ENCODE peak calls at places on chromosomes 2 and 18, in five cellular contexts. S is IMR-90, V is testis, W is left ventricle myocardium inferior, L is choroid plexus epithelial cell. J is an unnamed sample.
A peak's percentile ranks its signal among the peaks of the same experiment; 100 is the strongest.

GRCh38 chr18:26003391-26003790 is 87.0 kb downstream of the SS18 start:
- DNase-seq in V (peak; percentile 71), W (no peak), L (peak; percentile 19), S (no peak), J (no peak)

GRCh38 chr2:215410932-215411285 is 25.0 kb downstream of the FN1 start:
- DNase-seq in W (no peak), V (no peak), S (peak; percentile 98), L (peak; percentile 96), J (no peak)

GRCh38 chr2:200039847-200040246 is 84.5 kb downstream of the MAIP1 start:
- DNase-seq in L (peak; percentile 82), W (no peak), S (peak; percentile 99), V (no peak), J (no peak)

GRCh38 chr2:196066794-196067382 is 1.7 kb downstream of the DNAH7 start:
- DNase-seq in V (no peak), S (peak; percentile 35), L (peak; percentile 63), W (no peak), J (no peak)

GRCh38 chr2:237483018-237483731 is 3.9 kb upstream of the MLPH start:
- DNase-seq in S (peak; percentile 77), V (no peak), W (no peak), L (peak; percentile 78), J (no peak)

GRCh38 chr2:65799455-65799854 is 367.1 kb upstream of the SPRED2 start:
- DNase-seq in S (no peak), V (no peak), W (no peak), L (no peak), J (no peak)

GRCh38 chr2:149261672-149262071 is 68.7 kb upstream of the LYPD6 start:
- DNase-seq in W (no peak), S (no peak), V (no peak), L (no peak), J (peak; percentile 5)

GRCh38 chr18:76821875-76822509 is 365 bp upstream of the ZNF236 start:
- DNase-seq in S (peak; percentile 35), V (peak; percentile 62), L (peak; percentile 50), W (peak; percentile 53), J (no peak)

GRCh38 chr2:150806336-150806735 is 318.9 kb upstream of the RND3 start:
- DNase-seq in W (no peak), V (no peak), L (peak; percentile 41), S (peak; percentile 49), J (no peak)

GRCh38 chr2:240438810-240439697 is 3.6 kb downstream of the GPC1 start:
- DNase-seq in V (peak; percentile 28), W (peak; percentile 49), L (no peak), S (no peak), J (no peak)

GRCh38 chr2:199779589-199779988 is 71.4 kb downstream of the FTCDNL1 start:
- DNase-seq in V (no peak), W (no peak), S (no peak), L (no peak), J (no peak)

GRCh38 chr2:83081835-83082522 is 1377.1 kb downstream of the SUCLG1 start:
- DNase-seq in L (peak; percentile 91), S (peak; percentile 65), W (no peak), V (no peak), J (no peak)

GRCh38 chr2:65456074-65456473 is 23.7 kb upstream of the SPRED2 start:
- DNase-seq in V (no peak), S (peak; percentile 72), L (peak; percentile 45), W (no peak), J (no peak)

GRCh38 chr18:24964213-24964612 is 387.8 kb downstream of the ZNF521 start:
- DNase-seq in L (no peak), W (no peak), S (no peak), V (no peak), J (peak; percentile 21)

GRCh38 chr2:231124833-231125232 is at the start of gene HTR2B:
- DNase-seq in W (no peak), V (peak; percentile 29), S (peak; percentile 35), L (peak; percentile 90), J (no peak)

GRCh38 chr2:69017080-69017479 is 4.1 kb downstream of the ANTXR1 start:
- DNase-seq in S (peak; percentile 70), W (no peak), V (no peak), L (peak; percentile 70), J (no peak)

GRCh38 chr2:120441744-120442471 is 96.0 kb downstream of the INHBB start:
- DNase-seq in W (peak; percentile 25), S (peak; percentile 13), L (peak; percentile 32), V (peak; percentile 48), J (no peak)

GRCh38 chr18:31217455-31217854 is 54.8 kb upstream of the DSC1 start:
- DNase-seq in L (peak; percentile 38), V (no peak), W (no peak), S (no peak), J (no peak)

GRCh38 chr2:197081294-197081693 is 154.8 kb upstream of the PGAP1 start:
- DNase-seq in V (no peak), S (no peak), L (no peak), W (no peak), J (no peak)

GRCh38 chr2:79982445-79982844 is 322.1 kb downstream of the LRRTM1 start:
- DNase-seq in W (no peak), L (no peak), V (no peak), S (no peak), J (no peak)

GRCh38 chr2:53302455-53302854 is 465.1 kb upstream of the CHAC2 start:
- DNase-seq in V (no peak), W (no peak), S (no peak), L (no peak), J (no peak)

GRCh38 chr2:38268691-38269309 is 108.3 kb downstream of the ATL2 start:
- DNase-seq in V (no peak), S (peak; percentile 91), L (peak; percentile 88), W (no peak), J (no peak)

DNA sequence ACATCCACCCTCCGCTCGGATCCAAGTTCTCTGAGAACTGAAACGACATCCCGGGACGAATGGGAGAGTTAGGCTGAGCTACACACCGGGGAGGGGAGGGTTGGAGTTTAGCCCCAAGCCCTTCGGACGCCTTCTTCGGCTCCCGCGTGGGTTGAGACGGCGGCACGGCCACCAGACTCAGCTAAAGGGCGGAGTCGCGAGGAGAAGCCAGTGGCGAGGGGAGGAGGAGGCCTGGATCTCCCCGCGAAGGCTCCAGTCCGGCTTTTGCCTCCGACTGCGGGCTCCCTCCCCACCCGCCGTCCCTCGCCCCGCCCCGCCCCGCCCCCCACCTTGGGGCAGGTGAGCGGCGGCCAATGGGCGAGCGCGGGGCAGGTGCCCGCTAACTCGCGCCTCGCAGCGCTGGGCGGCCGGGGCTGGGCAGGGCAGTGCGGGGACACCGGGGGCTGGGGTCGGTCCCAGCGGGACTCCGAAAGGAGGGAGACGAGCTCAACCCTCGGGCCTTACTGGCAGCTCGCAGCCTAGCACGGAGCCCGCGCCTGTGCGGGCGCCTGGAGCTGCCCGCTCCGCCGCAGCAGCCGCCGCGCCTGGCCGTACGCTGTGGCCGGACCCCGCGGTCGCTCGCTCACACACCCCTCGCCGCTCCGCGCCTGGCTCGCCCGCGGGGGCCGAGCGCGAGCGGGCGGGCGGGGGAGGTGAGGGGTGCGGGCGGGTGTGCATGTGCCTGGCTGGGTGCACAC is at the start of gene EMX1:
- DNase-seq in S (no peak), V (peak; percentile 73), W (no peak), L (no peak), J (no peak)
- H3K4me3 ChIP-seq in S (no peak within 1 kb of the TSS), V (peak within 1 kb of the TSS; percentile 25), W (peak within 1 kb of the TSS; percentile 61), L (no peak within 1 kb of the TSS), J (peak within 1 kb of the TSS; percentile 39)

GRCh38 chr2:223101340-223102039 is 49.5 kb downstream of the KCNE4 start:
- DNase-seq in W (no peak), V (no peak), L (peak; percentile 71), S (peak; percentile 55), J (peak; percentile 21)
- TF ChIP-seq CTCF in W (peak; percentile 57), V (peak; percentile 17), L (peak; percentile 79), S (peak; percentile 58), J (peak; percentile 50)

DNA sequence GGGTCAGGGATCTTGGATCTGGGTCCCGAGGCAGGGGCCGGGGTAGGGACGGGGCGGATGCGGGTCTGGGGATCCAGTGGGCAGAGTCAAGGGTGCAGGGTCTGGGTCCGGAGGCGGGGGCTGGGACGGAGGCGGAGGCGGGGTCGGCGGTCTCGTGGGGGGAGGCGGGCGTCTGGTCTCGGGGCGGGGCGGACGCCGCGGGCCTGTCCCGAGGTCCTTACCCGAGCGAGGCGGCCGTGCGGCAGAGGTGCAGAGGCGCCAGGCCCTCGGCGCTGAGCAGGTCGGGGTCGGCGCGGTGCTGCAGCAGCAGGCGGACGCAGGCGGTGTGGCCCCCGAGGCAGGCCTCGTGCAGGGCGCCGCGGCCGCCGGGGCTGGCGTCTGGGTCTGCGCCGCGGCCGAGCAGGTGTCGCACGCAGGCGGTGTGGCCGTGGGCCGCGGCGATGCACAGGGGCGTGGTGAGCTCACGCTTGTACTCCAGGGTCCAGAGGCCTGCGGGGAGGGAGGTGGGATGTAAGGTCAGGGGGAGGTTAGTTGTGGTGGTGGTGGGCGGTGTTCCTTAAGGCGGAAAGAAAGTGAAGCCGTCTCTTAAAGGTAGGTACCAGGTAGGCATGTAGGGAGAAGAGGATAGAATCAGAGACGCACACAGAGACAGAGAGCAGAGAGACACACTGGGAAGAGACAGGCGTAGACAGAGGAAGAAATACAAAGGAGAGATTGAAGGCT is 26.6 kb downstream of the ASB18 start:
- DNase-seq in W (no peak), S (no peak), L (no peak), V (no peak), J (no peak)
- H3K4me3 ChIP-seq in W (peak overlapping the region; percentile 65), S (no peak overlapping the region), L (no peak overlapping the region), V (no peak overlapping the region), J (no peak overlapping the region)

GRCh38 chr2:192940767-192941166 is 746.0 kb upstream of the TMEFF2 start:
- DNase-seq in W (no peak), L (no peak), V (no peak), S (no peak), J (no peak)
- TF ChIP-seq CTCF in W (no peak), L (no peak), V (no peak), S (no peak), J (no peak)

DNA sequence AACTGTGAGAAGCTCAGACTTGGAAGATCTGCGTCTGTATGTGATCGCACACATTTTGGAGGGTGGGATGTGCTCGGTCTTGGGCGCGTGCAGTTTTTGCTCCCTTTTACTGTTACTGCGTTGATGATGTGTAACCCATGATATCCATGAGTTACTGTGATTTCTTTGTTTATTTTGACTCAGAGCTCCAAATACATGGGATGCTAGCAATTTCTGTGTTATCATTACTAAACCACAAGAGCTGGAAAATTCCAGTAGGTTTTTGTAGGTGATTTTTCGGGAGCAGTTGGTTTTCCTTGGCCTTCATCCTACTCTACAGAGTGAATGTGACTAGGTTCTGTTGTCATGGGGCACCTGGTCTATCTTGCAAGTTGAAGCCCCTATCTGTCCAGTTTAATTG is 124.2 kb downstream of the AGAP1 start:
- DNase-seq in L (peak; percentile 73), S (peak; percentile 89), W (no peak), V (no peak), J (no peak)
- H3K4me3 ChIP-seq in L (no peak overlapping the region), S (no peak overlapping the region), W (no peak overlapping the region), V (no peak overlapping the region), J (no peak overlapping the region)

GRCh38 chr2:42928161-42928691 is 135.8 kb upstream of the HAAO start:
- DNase-seq in V (no peak), S (no peak), W (no peak), L (no peak), J (no peak)

GRCh38 chr2:42929985-42930581 is 137.7 kb upstream of the HAAO start:
- DNase-seq in S (peak; percentile 82), W (no peak), V (no peak), L (peak; percentile 93), J (no peak)

GRCh38 chr2:42929577-42929984 is 137.2 kb upstream of the HAAO start:
- DNase-seq in L (no peak), S (no peak), W (no peak), V (no peak), J (no peak)

GRCh38 chr2:42927334-42928160 is 135.2 kb upstream of the HAAO start:
- DNase-seq in V (no peak), W (peak; percentile 62), L (no peak), S (peak; percentile 31), J (no peak)

GRCh38 chr2:42928692-42929576 is 136.6 kb upstream of the HAAO start:
- DNase-seq in S (peak; percentile 47), W (no peak), V (no peak), L (peak; percentile 68), J (no peak)
- TF ChIP-seq CTCF in S (peak; percentile 47), W (peak; percentile 47), V (no peak), L (peak; percentile 72), J (no peak)